ENCODE peak calls at places on chromosomes 13 and 19, in nine cellular contexts. L is NCI-H748 treated with DMSO at 0.1 percent for 48 hours; N is NCI-H1105 treated with DMSO at 0.1 percent for 48 hours; Y is HS-5; P is fibroblast of mammary gland; Z is NCI-H774; S is stimulated activated naive B cell treated with anti-CD40 and anti-IgM and Interleukin-4, amounts not matched to agents 10 μg/mL and 1 μg/mL and 100 μg/mL, for 72 hours; C is B cell; V is kidney tubule cell. O is an unnamed sample.

GRCh38 chr13:49503951-49504350 is 8.2 kb downstream of the PHF11 start:
- DNase-seq in Y (no peak), P (peak; percentile 18), L (no peak), C (no peak), S (no peak), Z (no peak), N (no peak), V (no peak), O (no peak)

GRCh38 chr13:88919970-88920628 is 1248.9 kb downstream of the SLITRK5 start:
- DNase-seq in C (peak; percentile 11), L (no peak), Y (no peak), V (no peak), S (peak; percentile 47), Z (no peak), N (no peak), P (no peak), O (no peak)

GRCh38 chr19:7188682-7189629 is 105.3 kb downstream of the INSR start:
- DNase-seq in V (no peak), C (no peak), Z (peak; percentile 71), Y (no peak), P (no peak), S (no peak), N (no peak), L (peak; percentile 30), O (peak; percentile 34)

GRCh38 chr19:14318873-14319272 is 62.4 kb upstream of the ADGRE5 start:
- DNase-seq in P (no peak), C (no peak), Z (no peak), L (no peak), Y (no peak), V (no peak), N (no peak), S (no peak), O (no peak)

GRCh38 chr19:19106061-19106551 is 32.2 kb downstream of the TMEM161A start:
- DNase-seq in C (no peak), N (no peak), S (no peak), Z (no peak), P (peak; percentile 26), Y (no peak), L (no peak), V (peak; percentile 40), O (no peak)

GRCh38 chr13:100315522-100315921 is 226.6 kb downstream of the PCCA start:
- DNase-seq in P (no peak), N (no peak), S (no peak), C (no peak), V (no peak), Y (no peak), Z (no peak), L (no peak), O (no peak)

GRCh38 chr19:35509018-35509652 is 4.3 kb downstream of the DMKN start:
- DNase-seq in V (peak; percentile 83), S (no peak), P (no peak), Y (no peak), N (peak; percentile 64), C (peak; percentile 47), L (peak; percentile 72), Z (peak; percentile 11), O (peak; percentile 61)

GRCh38 chr19:4225902-4226301 is 3.4 kb upstream of the EBI3 start:
- DNase-seq in N (no peak), L (no peak), P (no peak), Y (no peak), Z (no peak), S (no peak), C (no peak), V (no peak), O (no peak)

GRCh38 chr13:21047087-21047486 is 14.3 kb downstream of the LATS2 start:
- DNase-seq in N (no peak), Z (no peak), C (no peak), V (no peak), P (no peak), Y (no peak), S (no peak), L (no peak), O (no peak)

GRCh38 chr13:48236528-48237353 is 3.7 kb downstream of the ITM2B start:
- DNase-seq in S (no peak), Y (no peak), Z (no peak), P (peak; percentile 68), N (no peak), V (no peak), L (no peak), C (no peak), O (peak; percentile 50)

O was measured in renal cortical epithelial cell.